ENCODE peak calls at places on chromosome 17, in nine cellular contexts. J is psoas muscle, C is AG09309, B is upper lobe of left lung, S is AG09319, K is breast epithelium, T is esophagus squamous epithelium, Z is A549, H is ascending aorta. D is an unnamed sample.

GRCh38 chr17:29051194-29051593 is 8.3 kb downstream of the PIPOX start:
- DNase-seq in J (no peak), C (no peak), B (no peak), S (no peak), K (no peak), T (no peak), Z (no peak), H (no peak), D (no peak)

GRCh38 chr17:77280304-77280910 is 139.6 kb downstream of the SEC14L1 start:
- DNase-seq in J (no peak), C (peak), B (no peak), S (no peak), K (no peak), T (no peak), Z (no peak), H (no peak), D (no peak)

GRCh38 chr17:5526821-5527598 is 40.6 kb downstream of the MIS12 start:
- DNase-seq in J (peak), C (peak), B (no peak), S (peak), K (no peak), T (no peak), Z (peak), H (peak), D (peak)

GRCh38 chr17:57985675-57985974 is 2.4 kb downstream of the VEZF1 start:
- DNase-seq in J (no peak), C (no peak), B (no peak), S (no peak), K (no peak), T (no peak), Z (peak), H (no peak), D (no peak)

GRCh38 chr17:79951361-79952264 is 84.1 kb downstream of the TBC1D16 start:
- DNase-seq in J (peak), C (peak), B (peak), S (peak), K (peak), T (no peak), Z (no peak), H (no peak), D (peak)

GRCh38 chr17:62761884-62762283 is 46.2 kb downstream of the MARCHF10 start:
- DNase-seq in J (no peak), C (no peak), B (no peak), S (no peak), K (no peak), T (no peak), Z (no peak), H (no peak), D (no peak)

GRCh38 chr17:41869426-41869825 is 4.2 kb upstream of the KLHL11 start:
- DNase-seq in J (no peak), C (no peak), B (peak), S (no peak), K (no peak), T (no peak), Z (no peak), H (no peak), D (no peak)

GRCh38 chr17:72725432-72726068 is 366.9 kb downstream of the SLC39A11 start:
- DNase-seq in J (peak), C (no peak), B (peak), S (no peak), K (peak), T (no peak), Z (peak), H (no peak), D (peak)

GRCh38 chr17:79593636-79594035 is 17.2 kb downstream of the RBFOX3 start:
- DNase-seq in J (no peak), C (no peak), B (no peak), S (no peak), K (no peak), T (no peak), Z (no peak), H (no peak), D (no peak)

GRCh38 chr17:76567634-76568432 is 17.8 kb downstream of the ST6GALNAC2 start:
- DNase-seq in J (no peak), C (no peak), B (peak), S (no peak), K (no peak), T (no peak), Z (no peak), H (no peak), D (no peak)

GRCh38 chr17:79833110-79833450 is 6.2 kb downstream of the CBX4 start:
- DNase-seq in J (no peak), C (no peak), B (no peak), S (no peak), K (no peak), T (no peak), Z (no peak), H (no peak), D (no peak)

GRCh38 chr17:6366144-6366755 is 68.7 kb downstream of the AIPL1 start:
- DNase-seq in J (no peak), C (peak), B (no peak), S (no peak), K (no peak), T (no peak), Z (no peak), H (no peak), D (no peak)

GRCh38 chr17:58556833-58557250 is 42.4 kb upstream of the MTMR4 start:
- DNase-seq in J (no peak), C (no peak), B (no peak), S (no peak), K (no peak), T (no peak), Z (no peak), H (no peak), D (no peak)

GRCh38 chr17:29368926-29369325 is 21.2 kb upstream of the TAOK1 start:
- DNase-seq in J (no peak), C (no peak), B (peak), S (no peak), K (no peak), T (no peak), Z (no peak), H (no peak), D (peak)

GRCh38 chr17:73052923-73053322 is 39.6 kb downstream of the SLC39A11 start:
- DNase-seq in J (no peak), C (no peak), B (no peak), S (no peak), K (no peak), T (no peak), Z (no peak), H (no peak), D (no peak)

GRCh38 chr17:62966426-62967110 is 533 bp downstream of the TANC2 start:
- DNase-seq in J (no peak), C (no peak), B (peak), S (no peak), K (no peak), T (no peak), Z (peak), H (no peak), D (peak)

GRCh38 chr17:15154618-15155017 is 110.5 kb downstream of the PMP22 start:
- DNase-seq in J (no peak), C (peak), B (no peak), S (no peak), K (no peak), T (no peak), Z (no peak), H (no peak), D (no peak)
- TF ChIP-seq CTCF in J (no peak), C (no peak), B (no peak), S (no peak), K (no peak), T (no peak), Z (no peak), H (no peak), D (no peak)

GRCh38 chr17:56866496-56866895 is 32.5 kb downstream of the DGKE start:
- DNase-seq in J (no peak), C (no peak), B (no peak), S (no peak), K (no peak), T (no peak), Z (peak), H (no peak), D (no peak)
- TF ChIP-seq CTCF in J (no peak), C (no peak), B (no peak), S (no peak), K (no peak), T (no peak), Z (peak), H (no peak), D (no peak)

DNA sequence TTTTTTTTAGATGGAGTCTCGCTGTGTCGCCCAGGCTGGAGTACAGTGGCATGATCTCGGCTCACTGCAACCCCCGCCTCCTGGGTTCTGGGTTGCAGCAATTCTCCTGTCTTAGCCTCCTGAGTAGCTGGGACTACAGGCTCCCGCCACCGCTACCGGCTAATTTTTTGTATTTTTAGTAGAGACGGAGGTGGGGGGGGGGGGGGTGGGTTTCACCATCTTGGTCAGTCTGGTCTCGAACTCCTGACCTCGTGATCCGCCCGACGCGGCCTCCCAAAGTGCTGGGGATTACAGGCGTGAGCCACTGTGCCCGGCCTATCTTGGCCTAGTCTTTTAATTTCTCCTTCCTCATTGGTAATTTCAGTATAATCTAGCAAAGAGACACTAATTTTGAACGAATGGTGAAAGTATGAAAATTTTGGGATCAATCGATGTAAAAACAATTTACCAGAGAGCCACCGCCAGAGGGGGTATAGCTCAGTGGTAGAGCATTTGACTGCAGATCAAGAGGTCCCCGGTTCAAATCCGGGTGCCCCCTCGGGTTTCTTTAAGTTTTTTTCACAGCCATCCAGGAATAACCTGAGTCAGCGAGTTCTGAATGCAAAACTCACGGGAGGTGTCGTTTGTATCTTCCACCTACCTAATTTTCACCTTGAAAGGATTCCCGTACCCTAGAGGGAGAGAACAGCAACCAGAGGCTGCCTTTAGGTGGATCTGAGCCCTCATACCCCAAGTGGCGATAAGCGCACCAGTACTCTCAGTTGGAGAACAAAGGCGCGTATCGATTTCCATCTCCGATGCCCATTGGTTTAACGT is 2.5 kb upstream of the LASP1 start:
- DNase-seq in J (no peak), C (no peak), B (no peak), S (no peak), K (no peak), T (no peak), Z (peak), H (no peak), D (peak)
- TF ChIP-seq CTCF in J (no peak), C (no peak), B (no peak), S (peak), K (no peak), T (peak), Z (peak), H (no peak), D (no peak)

DNA sequence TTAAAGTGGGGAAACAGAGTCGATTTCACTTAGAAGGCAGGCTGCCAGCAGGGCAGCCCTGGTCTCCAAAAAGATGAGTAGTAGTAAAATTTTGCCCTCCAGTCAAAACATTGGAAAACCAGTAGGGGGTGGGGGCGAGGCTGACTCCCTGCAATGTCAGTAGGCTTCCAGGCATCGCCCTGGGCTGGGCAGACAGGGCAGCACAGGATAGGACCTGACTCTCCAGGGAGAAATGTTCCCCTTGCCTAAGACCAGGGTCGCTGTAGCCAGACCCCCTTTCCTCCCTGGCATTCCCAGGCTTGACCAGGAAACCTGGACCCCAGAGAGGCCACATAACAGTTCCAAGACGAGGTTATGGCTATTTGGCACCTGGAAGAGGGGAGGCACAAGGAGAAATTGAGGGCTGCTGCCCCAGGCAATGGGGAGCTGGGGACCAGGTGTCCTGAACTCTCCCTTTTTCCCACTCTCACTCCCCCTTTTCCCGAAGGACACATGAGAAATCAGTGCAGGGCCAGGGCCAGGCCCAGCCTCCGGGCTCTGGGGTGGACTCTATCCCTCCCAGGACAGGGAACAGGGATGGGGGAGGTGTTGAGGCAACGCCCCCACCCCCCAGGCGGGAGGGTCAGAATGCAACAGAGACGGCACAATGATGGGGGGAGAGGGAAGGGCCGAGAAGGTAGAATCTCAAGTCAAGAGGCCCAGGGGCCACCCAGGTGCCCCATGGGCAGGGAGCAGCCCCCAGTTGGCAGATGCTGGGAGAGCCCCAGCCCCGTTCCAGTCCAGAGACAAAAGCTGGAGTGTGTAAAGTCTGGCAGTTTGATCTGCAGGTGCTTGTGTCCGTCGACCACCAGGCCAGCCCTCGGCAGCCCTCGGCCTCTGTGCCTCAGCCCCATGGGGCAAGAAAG is 4.5 kb upstream of the SAMD14 start:
- DNase-seq in J (no peak), C (no peak), B (no peak), S (no peak), K (no peak), T (no peak), Z (no peak), H (no peak), D (no peak)
- TF ChIP-seq CTCF in J (no peak), C (peak), B (no peak), S (peak), K (no peak), T (no peak), Z (no peak), H (no peak), D (no peak)

GRCh38 chr17:12928736-12929135 is 89.1 kb downstream of the ELAC2 start:
- DNase-seq in J (no peak), C (no peak), B (no peak), S (no peak), K (no peak), T (no peak), Z (peak), H (no peak), D (no peak)
- TF ChIP-seq CTCF in J (no peak), C (peak), B (no peak), S (peak), K (no peak), T (no peak), Z (peak), H (no peak), D (no peak)

D was measured in heart right ventricle.